ENCODE peak calls at places on chromosomes 5 and 9, in nine cellular contexts. D is GM13976, Y is HCT116, Q is PC-3, T is dorsolateral prefrontal cortex, E is heart left ventricle, G is heart right ventricle, M is choroid plexus epithelial cell, L is body of pancreas. Z is an unnamed sample.
A peak's percentile ranks its signal among the peaks of the same experiment; 100 is the strongest.

GRCh38 chr9:92294297-92294676 is 790 bp upstream of the IARS1 start:
- DNase-seq in Y (no peak), Q (no peak), T (no peak), G (no peak), L (no peak), D (no peak), E (no peak), M (no peak), Z (no peak)

GRCh38 chr9:92781902-92782301 is 17.3 kb upstream of the BICD2 start:
- DNase-seq in G (no peak), D (no peak), L (no peak), Q (peak; percentile 71), T (no peak), M (no peak), E (no peak), Y (no peak), Z (no peak)

GRCh38 chr5:95818181-95819147 is 4.1 kb downstream of the GLRX start:
- DNase-seq in M (no peak), G (no peak), T (no peak), Q (no peak), Y (no peak), E (peak; percentile 37), L (no peak), D (no peak), Z (no peak)

GRCh38 chr5:179907570-179908324 is at the start of gene TBC1D9B:
- DNase-seq in M (peak; percentile 69), D (peak; percentile 92), G (peak; percentile 79), E (peak; percentile 73), T (peak; percentile 50), Y (no peak), Q (peak; percentile 60), L (peak; percentile 65), Z (peak; percentile 95)

GRCh38 chr5:173271371-173271770 is 36.4 kb upstream of the NKX2-5 start:
- DNase-seq in T (no peak), Q (no peak), D (no peak), Y (no peak), E (no peak), G (no peak), L (no peak), M (no peak), Z (peak; percentile 32)

GRCh38 chr9:99025616-99026270 is 79.2 kb upstream of the TGFBR1 start:
- DNase-seq in M (no peak), D (no peak), Q (no peak), G (no peak), L (no peak), T (no peak), Y (no peak), E (no peak), Z (no peak)

GRCh38 chr9:121765021-121765950 is 113.9 kb downstream of the DAB2IP start:
- DNase-seq in Q (peak; percentile 63), D (no peak), M (peak; percentile 34), E (peak; percentile 86), L (peak; percentile 74), Y (no peak), T (no peak), G (peak; percentile 65), Z (no peak)

GRCh38 chr5:76586531-76586930 is 36.7 kb downstream of the F2RL2 start:
- DNase-seq in D (no peak), T (no peak), E (no peak), Y (no peak), L (no peak), Q (no peak), G (no peak), M (no peak), Z (no peak)

GRCh38 chr9:127637322-127637847 is 25.3 kb downstream of the STXBP1 start:
- DNase-seq in E (no peak), Y (no peak), D (no peak), G (no peak), M (peak; percentile 88), Q (peak; percentile 55), L (no peak), T (no peak), Z (no peak)

GRCh38 chr5:100904259-100904822 is 1.3 kb upstream of the ST8SIA4 start:
- DNase-seq in Q (no peak), D (no peak), E (no peak), T (no peak), G (no peak), M (no peak), Y (no peak), L (no peak), Z (peak; percentile 28)

DNA sequence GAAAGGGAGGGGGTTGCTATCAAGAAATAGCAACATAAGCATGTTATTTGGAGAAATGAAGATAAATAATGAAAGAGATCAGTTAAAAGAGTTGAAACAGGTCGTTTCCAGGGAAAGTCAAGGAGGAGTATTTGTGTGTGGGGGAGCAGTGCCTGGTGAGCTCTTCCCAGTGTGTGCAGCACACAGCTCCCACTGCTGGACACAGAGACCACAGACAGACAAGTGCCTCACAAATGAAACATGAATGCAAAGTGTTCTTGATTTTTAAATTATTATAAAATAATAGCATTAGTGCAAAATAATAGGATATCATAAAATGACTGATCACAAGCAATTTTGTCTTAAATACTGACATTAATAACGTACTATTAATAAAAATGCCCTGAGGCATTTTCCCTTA is 40.8 kb downstream of the LIFR start:
- DNase-seq in T (no peak), E (no peak), Q (peak; percentile 42), D (no peak), Y (peak; percentile 4), M (peak; percentile 77), L (no peak), G (no peak), Z (no peak)
- TF ChIP-seq CTCF in T (peak; percentile 57), E (peak; percentile 26), Q (peak; percentile 66), D (no peak), Y (peak; percentile 43), M (peak; percentile 80), L (no peak), G (peak; percentile 53), Z (no peak)

DNA sequence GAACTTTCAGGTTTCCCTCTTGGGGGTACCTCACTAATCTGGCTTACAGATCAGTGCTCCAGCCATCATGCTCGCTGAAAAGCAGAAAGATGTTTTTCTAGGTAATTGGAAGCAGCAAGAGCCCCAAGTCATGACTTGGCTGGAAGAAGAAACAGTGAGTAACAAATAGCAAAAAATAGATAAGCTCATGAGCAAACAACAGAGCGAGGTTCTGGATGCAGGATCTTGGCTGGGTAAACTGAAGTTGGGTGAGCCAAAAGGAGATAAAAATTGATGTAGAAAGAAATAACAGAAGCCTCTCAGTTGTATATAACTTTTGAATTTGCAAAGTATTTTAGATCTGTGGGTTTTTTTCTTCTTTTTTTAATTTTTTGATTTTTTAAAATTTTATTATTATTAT is 110.1 kb downstream of the INSYN2B start:
- DNase-seq in Q (no peak), T (no peak), D (no peak), G (no peak), L (no peak), Y (no peak), M (peak; percentile 39), E (no peak), Z (no peak)
- TF ChIP-seq CTCF in Q (no peak), T (no peak), D (no peak), G (no peak), L (no peak), Y (no peak), M (no peak), E (no peak), Z (no peak)

GRCh38 chr9:135990468-135991429 is 29.6 kb upstream of the UBAC1 start:
- DNase-seq in G (peak; percentile 48), M (peak; percentile 79), E (no peak), T (no peak), Q (peak; percentile 21), Y (peak; percentile 79), D (peak; percentile 78), L (no peak), Z (peak; percentile 77)

GRCh38 chr9:135987838-135988404 is 26.7 kb upstream of the UBAC1 start:
- DNase-seq in E (no peak), T (no peak), L (no peak), G (no peak), M (no peak), D (no peak), Y (no peak), Q (no peak), Z (no peak)

GRCh38 chr9:135989722-135990467 is 28.7 kb upstream of the UBAC1 start:
- DNase-seq in T (peak; percentile 72), L (no peak), E (no peak), M (no peak), D (no peak), G (peak; percentile 41), Y (no peak), Q (no peak), Z (no peak)

GRCh38 chr9:135988493-135988892 is 27.3 kb upstream of the UBAC1 start:
- DNase-seq in Y (no peak), T (no peak), E (no peak), G (no peak), Q (no peak), D (no peak), L (no peak), M (no peak), Z (no peak)

GRCh38 chr9:135989157-135989556 is 28.0 kb upstream of the UBAC1 start:
- DNase-seq in Q (no peak), T (no peak), Y (no peak), L (no peak), E (no peak), G (no peak), M (no peak), D (no peak), Z (no peak)
- TF ChIP-seq CTCF in Q (no peak), T (no peak), Y (no peak), L (no peak), E (no peak), G (no peak), M (no peak), D (no peak), Z (no peak)

GRCh38 chr9:16869140-16869903 is 1.1 kb downstream of the BNC2 start:
- DNase-seq in D (no peak), T (no peak), Q (peak; percentile 54), Y (no peak), G (no peak), L (no peak), E (no peak), M (peak; percentile 60), Z (no peak)

GRCh38 chr9:16871358-16872151 is 1.1 kb upstream of the BNC2 start:
- DNase-seq in M (peak; percentile 91), T (peak; percentile 17), G (peak; percentile 57), L (peak; percentile 22), Q (peak; percentile 71), D (peak; percentile 16), E (peak; percentile 45), Y (no peak), Z (peak; percentile 42)

GRCh38 chr9:16870606-16871357 is at the start of gene BNC2:
- DNase-seq in L (no peak), M (peak; percentile 77), D (peak; percentile 47), E (peak; percentile 41), T (peak; percentile 12), Q (peak; percentile 39), G (peak; percentile 47), Y (no peak), Z (peak; percentile 61)

GRCh38 chr9:16868706-16869105 is 1.8 kb downstream of the BNC2 start:
- DNase-seq in G (no peak), M (peak; percentile 56), L (no peak), Y (no peak), T (no peak), Q (no peak), E (no peak), D (no peak), Z (no peak)

DNA sequence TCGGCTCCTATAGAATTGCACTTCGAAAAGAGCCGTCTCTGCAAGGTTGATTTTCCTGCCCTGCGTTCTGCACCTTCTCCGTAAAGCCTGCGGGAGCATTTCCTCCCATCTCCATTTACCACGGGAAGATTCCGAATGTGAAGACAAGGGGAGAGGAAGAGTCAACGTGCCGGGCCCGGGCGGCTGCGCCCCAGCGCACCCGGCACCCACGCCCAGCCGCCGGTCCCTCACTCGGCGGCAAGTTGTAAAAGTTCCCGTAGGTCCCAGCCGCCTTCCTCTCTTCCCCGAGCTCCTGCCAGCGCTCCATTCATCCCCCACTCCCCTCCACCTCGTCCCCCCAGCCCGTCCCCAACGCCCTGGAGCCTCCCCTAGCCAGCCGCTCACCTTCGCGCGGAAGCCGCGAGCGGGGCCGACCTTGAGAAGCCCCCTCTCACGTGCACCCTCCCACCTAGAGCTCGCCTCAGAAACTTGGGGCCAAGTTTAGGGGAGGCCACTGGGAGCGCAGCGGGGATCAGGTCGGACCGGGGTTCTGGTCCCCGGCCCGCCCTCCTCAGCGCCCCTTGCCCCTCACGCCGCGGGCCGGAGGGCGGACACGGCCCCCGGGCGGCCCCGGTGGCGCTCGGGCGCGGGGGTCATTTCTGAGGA is 387 bp downstream of the BNC2 start:
- DNase-seq in Y (no peak), L (no peak), Q (peak; percentile 23), G (peak; percentile 17), E (no peak), D (peak; percentile 25), M (peak; percentile 27), T (no peak), Z (peak; percentile 36)
- TF ChIP-seq CTCF in Y (no peak), L (no peak), Q (no peak), G (no peak), E (no peak), D (no peak), M (no peak), T (no peak), Z (no peak)